ENCODE peak calls at places on chromosomes 2 and 18, in nine cellular contexts. H, B, D, I, Y, C, T, M and G are unnamed samples.

GRCh38 chr2:131488306-131489205 is 3.6 kb downstream of the MZT2A start:
- DNase-seq in Y (no peak), D (no peak), H (peak; percentile 50), B (no peak), T (no peak), C (no peak), I (no peak), M (no peak), G (no peak)

GRCh38 chr2:26639685-26640240 is 1.4 kb downstream of the CIB4 start:
- DNase-seq in D (no peak), C (no peak), T (peak; percentile 34), H (peak; percentile 18), M (no peak), I (no peak), Y (no peak), B (no peak), G (no peak)

GRCh38 chr2:237980751-237981150 is 13.9 kb downstream of the UBE2F start:
- DNase-seq in B (no peak), H (no peak), D (peak; percentile 31), T (peak; percentile 24), I (no peak), C (no peak), Y (no peak), M (no peak), G (no peak)

GRCh38 chr2:195836002-195836401 is 179.0 kb downstream of the SLC39A10 start:
- DNase-seq in C (no peak), I (no peak), B (no peak), Y (no peak), H (no peak), M (no peak), T (no peak), D (no peak), G (no peak)

GRCh38 chr2:50979495-50979894 is 52.4 kb downstream of the NRXN1 start:
- DNase-seq in H (no peak), C (no peak), B (no peak), D (no peak), M (no peak), I (no peak), T (no peak), Y (no peak), G (no peak)

GRCh38 chr2:80706951-80707350 is 402.4 kb upstream of the LRRTM1 start:
- DNase-seq in I (no peak), B (no peak), C (no peak), T (no peak), M (no peak), Y (no peak), D (no peak), H (no peak), G (no peak)

GRCh38 chr2:24382363-24383021 is 22.2 kb upstream of the ITSN2 start:
- DNase-seq in I (peak; percentile 79), D (peak; percentile 16), M (peak; percentile 71), Y (peak; percentile 75), T (peak; percentile 74), H (peak; percentile 71), C (peak; percentile 90), B (peak; percentile 75), G (peak; percentile 78)

GRCh38 chr18:7980136-7980535 is 413.0 kb downstream of the PTPRM start:
- DNase-seq in M (no peak), I (no peak), D (no peak), B (no peak), Y (no peak), H (no peak), C (no peak), T (no peak), G (peak; percentile 32)

GRCh38 chr18:8508320-8508719 is 100.9 kb upstream of the RAB12 start:
- DNase-seq in I (no peak), C (no peak), H (no peak), M (no peak), Y (no peak), D (no peak), T (no peak), B (no peak), G (no peak)

GRCh38 chr2:222492683-222493082 is 68.3 kb downstream of the SGPP2 start:
- DNase-seq in M (no peak), H (no peak), I (no peak), B (no peak), Y (no peak), T (peak; percentile 52), C (no peak), D (no peak), G (no peak)

GRCh38 chr2:217098435-217098834 is 238.6 kb upstream of the TNP1 start:
- DNase-seq in B (no peak), D (no peak), M (no peak), C (no peak), Y (no peak), I (no peak), H (no peak), T (no peak), G (no peak)

GRCh38 chr2:187527262-187527661 is 27.0 kb downstream of the TFPI start:
- DNase-seq in T (no peak), H (no peak), M (no peak), D (peak; percentile 77), C (peak; percentile 55), B (peak; percentile 53), I (no peak), Y (no peak), G (no peak)

GRCh38 chr2:54789878-54790277 is 66.4 kb downstream of the EML6 start:
- DNase-seq in I (no peak), Y (no peak), C (no peak), M (no peak), D (no peak), T (no peak), B (no peak), H (no peak), G (no peak)

GRCh38 chr2:191212119-191212518 is 33.1 kb upstream of the MYO1B start:
- DNase-seq in B (no peak), C (no peak), D (no peak), M (no peak), T (no peak), I (no peak), Y (no peak), H (no peak), G (no peak)

GRCh38 chr18:331231-331771 is 63.5 kb upstream of the THOC1 start:
- DNase-seq in T (no peak), C (no peak), H (no peak), D (peak; percentile 78), Y (no peak), M (no peak), I (no peak), B (no peak), G (no peak)

GRCh38 chr18:77222464-77222863 is 27.2 kb upstream of the GALR1 start:
- DNase-seq in B (no peak), D (no peak), Y (no peak), T (no peak), C (no peak), H (no peak), I (no peak), M (no peak), G (no peak)

GRCh38 chr2:166384774-166385173 is 9.0 kb upstream of the SCN9A start:
- DNase-seq in D (peak; percentile 6), H (no peak), C (peak; percentile 77), I (no peak), T (no peak), Y (no peak), M (no peak), B (peak; percentile 54), G (no peak)

GRCh38 chr2:18752667-18753422 is 163.5 kb upstream of the NT5C1B start:
- DNase-seq in M (no peak), B (no peak), H (no peak), Y (no peak), I (no peak), C (no peak), D (no peak), T (no peak), G (no peak)
- H3K27me3 ChIP-seq in M (no peaks in the 10 kb centered on the region), B (no peaks in the 10 kb centered on the region), H (no peaks in the 10 kb centered on the region), Y (no peaks in the 10 kb centered on the region), I (no peaks in the 10 kb centered on the region), C (no peaks in the 10 kb centered on the region), D (no peaks in the 10 kb centered on the region), T (no peaks in the 10 kb centered on the region), G (no peaks in the 10 kb centered on the region)

GRCh38 chr2:181573140-181573736 is 83.7 kb downstream of the CERKL start:
- DNase-seq in H (no peak), Y (no peak), D (peak; percentile 16), I (no peak), T (no peak), B (peak; percentile 58), M (no peak), C (peak; percentile 61), G (no peak)

GRCh38 chr2:181576431-181576830 is 80.5 kb downstream of the CERKL start:
- DNase-seq in I (no peak), Y (no peak), B (no peak), M (no peak), D (no peak), H (no peak), T (no peak), C (no peak), G (no peak)

GRCh38 chr2:181574321-181574720 is 82.6 kb downstream of the CERKL start:
- DNase-seq in T (no peak), M (no peak), D (no peak), C (no peak), I (no peak), Y (no peak), H (no peak), B (no peak), G (no peak)

GRCh38 chr2:181575650-181576025 is 81.3 kb downstream of the CERKL start:
- DNase-seq in D (no peak), Y (no peak), C (no peak), H (no peak), B (no peak), M (no peak), T (no peak), I (no peak), G (no peak)

GRCh38 chr2:181575024-181575649 is 81.8 kb downstream of the CERKL start:
- DNase-seq in Y (no peak), I (no peak), C (no peak), H (no peak), D (no peak), M (no peak), T (no peak), B (no peak), G (no peak)
- H3K27me3 ChIP-seq in Y (no peaks in the 10 kb centered on the region), I (no peaks in the 10 kb centered on the region), C (no peaks in the 10 kb centered on the region), H (no peaks in the 10 kb centered on the region), D (peaks cover 3% of the 10 kb centered on the region), M (no peaks in the 10 kb centered on the region), T (no peaks in the 10 kb centered on the region), B (peaks cover 5% of the 10 kb centered on the region), G (no peaks in the 10 kb centered on the region)

DNA sequence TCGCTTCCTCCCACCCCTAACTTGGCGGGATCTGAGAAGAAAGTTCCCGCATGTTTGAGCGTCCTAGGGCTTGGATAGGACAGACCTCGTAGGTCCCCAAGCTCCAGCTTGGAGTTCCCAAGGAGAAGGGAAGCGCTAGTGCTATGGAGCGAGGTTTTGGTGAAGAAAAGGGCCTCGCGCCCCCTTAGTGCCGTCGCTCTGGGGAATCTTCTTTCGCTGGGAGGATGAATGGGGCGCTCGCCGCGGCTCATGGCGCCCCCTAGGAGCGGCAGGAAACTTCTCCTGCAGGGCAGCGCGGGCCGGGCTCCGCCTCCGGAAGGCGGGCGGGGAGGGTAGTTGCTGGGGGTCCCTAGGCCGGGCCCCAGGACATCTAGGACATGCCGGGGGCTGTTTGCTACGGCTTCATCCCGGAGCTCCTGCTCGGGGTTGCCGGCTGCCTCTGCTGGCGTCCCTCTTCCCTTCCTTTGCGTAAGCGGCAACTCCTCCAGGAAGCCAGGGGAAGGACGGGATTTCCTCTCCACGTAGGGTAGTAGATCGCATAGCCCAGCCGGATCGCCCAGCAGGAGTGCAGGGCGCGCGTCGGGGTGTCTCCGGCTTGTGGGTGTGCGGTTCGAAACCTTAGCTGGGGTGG is 11.9 kb upstream of the SKOR2 start:
- DNase-seq in I (peak; percentile 62), B (no peak), Y (no peak), C (no peak), H (no peak), M (no peak), D (no peak), T (no peak), G (peak; percentile 91)
- H3K27me3 ChIP-seq in I (peaks cover 51% of the 10 kb centered on the region), B (peaks cover 51% of the 10 kb centered on the region), Y (peaks cover 84% of the 10 kb centered on the region), C (peaks cover 54% of the 10 kb centered on the region), H (peaks cover 79% of the 10 kb centered on the region), M (peaks cover 21% of the 10 kb centered on the region), D (peaks cover 53% of the 10 kb centered on the region), T (peaks cover 36% of the 10 kb centered on the region), G (peaks cover 75% of the 10 kb centered on the region)

GRCh38 chr2:43389581-43390466 is 163.4 kb upstream of the ZFP36L2 start:
- DNase-seq in I (no peak), C (no peak), Y (no peak), H (no peak), T (no peak), B (no peak), D (no peak), M (no peak), G (no peak)
- H3K27me3 ChIP-seq in I (no peaks in the 10 kb centered on the region), C (no peaks in the 10 kb centered on the region), Y (no peaks in the 10 kb centered on the region), H (no peaks in the 10 kb centered on the region), T (no peaks in the 10 kb centered on the region), B (no peaks in the 10 kb centered on the region), D (no peaks in the 10 kb centered on the region), M (no peaks in the 10 kb centered on the region), G (no peaks in the 10 kb centered on the region)